ENCODE peak calls at places on chromosomes 4 and X, in four cellular contexts. One of them, this sample, is unnamed.

GRCh38 chr4:76090241-76090691 is 15.8 kb downstream of the ART3 start:
- DNase-seq in T47D: no peak
- DNase-seq in LoVo: no peak
- DNase-seq in mucosa of gallbladder: peak; percentile 41
- DNase-seq in this sample: peak; percentile 71

GRCh38 chr4:42703776-42704175 is 46.9 kb upstream of the ATP8A1 start:
- DNase-seq in T47D: no peak
- DNase-seq in LoVo: no peak
- DNase-seq in mucosa of gallbladder: no peak
- DNase-seq in this sample: no peak

GRCh38 chr4:155854597-155855226 is 11.4 kb downstream of the ASIC5 start:
- DNase-seq in T47D: no peak
- DNase-seq in LoVo: peak; percentile 12
- DNase-seq in mucosa of gallbladder: no peak
- DNase-seq in this sample: no peak

GRCh38 chr4:145531193-145531592 is 49.5 kb downstream of the SMAD1 start:
- DNase-seq in T47D: no peak
- DNase-seq in LoVo: no peak
- DNase-seq in mucosa of gallbladder: no peak
- DNase-seq in this sample: peak; percentile 77

GRCh38 chr4:11470709-11471441 is 42.2 kb upstream of the HS3ST1 start:
- DNase-seq in T47D: no peak
- DNase-seq in LoVo: no peak
- DNase-seq in mucosa of gallbladder: no peak
- DNase-seq in this sample: no peak

GRCh38 chr4:84927428-84927827 is 39.1 kb downstream of the WDFY3 start:
- DNase-seq in T47D: no peak
- DNase-seq in LoVo: no peak
- DNase-seq in mucosa of gallbladder: no peak
- DNase-seq in this sample: no peak

GRCh38 chr4:101967697-101968346 is 177.3 kb downstream of the BANK1 start:
- DNase-seq in T47D: no peak
- DNase-seq in LoVo: no peak
- DNase-seq in mucosa of gallbladder: no peak
- DNase-seq in this sample: no peak

GRCh38 chrX:18984381-18985185 is 669 bp upstream of the PHKA2 start:
- DNase-seq in T47D: peak; percentile 76
- DNase-seq in LoVo: peak; percentile 74
- DNase-seq in mucosa of gallbladder: peak; percentile 81
- DNase-seq in this sample: peak; percentile 72

GRCh38 chr4:138400528-138400927 is 158.4 kb upstream of the SLC7A11 start:
- DNase-seq in T47D: no peak
- DNase-seq in LoVo: no peak
- DNase-seq in mucosa of gallbladder: no peak
- DNase-seq in this sample: no peak